ENCODE peak calls at places on chromosomes 16 and 17, in four cellular contexts. R is IMR-90, M is iris pigment epithelial cell, Q is T-helper 1 cell. E is an unnamed sample.

GRCh38 chr17:869067-869466 is 86.9 kb downstream of the MRM3 start:
- DNase-seq in R (peak), Q (no peak), M (peak), E (no peak)

GRCh38 chr17:82202981-82203380 is 9.7 kb downstream of the CCDC57 start:
- DNase-seq in Q (no peak), M (no peak), R (no peak), E (no peak)

GRCh38 chr17:14299261-14300093 is 1.4 kb upstream of the HS3ST3B1 start:
- DNase-seq in Q (peak), M (peak), R (no peak), E (peak)

GRCh38 chr16:55019419-55020131 is 88.9 kb downstream of the IRX5 start:
- DNase-seq in M (no peak), R (no peak), Q (no peak), E (no peak)

GRCh38 chr17:44769647-44770084 is 10.9 kb downstream of the ADAM11 start:
- DNase-seq in M (no peak), Q (no peak), R (no peak), E (no peak)

GRCh38 chr17:29158515-29159275 is 21.5 kb downstream of the MYO18A start:
- DNase-seq in R (peak), M (peak), Q (no peak), E (no peak)

GRCh38 chr17:40283662-40284061 is 4.0 kb upstream of the CDC6 start:
- DNase-seq in M (peak), Q (peak), R (peak), E (peak)

GRCh38 chr17:319266-319665 is 33.3 kb downstream of the RPH3AL start:
- DNase-seq in R (no peak), Q (no peak), M (no peak), E (no peak)

GRCh38 chr16:81174644-81175324 is 63.7 kb upstream of the BCO1 start:
- DNase-seq in M (peak), R (peak), Q (no peak), E (no peak)